ENCODE peak calls at places on chromosomes 1 and 21, in six cellular contexts. L is tibial nerve, A is AG04449, S is fibroblast of pulmonary artery, G is PC-3, H is heart right ventricle. K is an unnamed sample.

GRCh38 chr1:41540886-41541591 is 56.6 kb upstream of the EDN2 start:
- DNase-seq in L (no peak), A (no peak), S (peak), G (no peak), H (no peak), K (no peak)

GRCh38 chr1:11207898-11208611 is 18.9 kb downstream of the ANGPTL7 start:
- DNase-seq in L (peak), A (no peak), S (peak), G (no peak), H (no peak), K (no peak)

GRCh38 chr21:31555741-31556191 is 103.7 kb upstream of the SOD1 start:
- DNase-seq in L (no peak), A (no peak), S (no peak), G (no peak), H (no peak), K (no peak)

GRCh38 chr1:10210841-10211804 is 753 bp downstream of the KIF1B start:
- DNase-seq in L (peak), A (peak), S (peak), G (peak), H (peak), K (peak)

GRCh38 chr1:29668761-29669487 is 432.6 kb downstream of the PTPRU start:
- DNase-seq in L (no peak), A (no peak), S (no peak), G (no peak), H (no peak), K (no peak)

GRCh38 chr1:207007352-207008033 is 25.1 kb downstream of the C1orf116 start:
- DNase-seq in L (peak), A (peak), S (peak), G (peak), H (no peak), K (peak)

GRCh38 chr1:32536117-32536516 is 3.1 kb upstream of the ZBTB8A start:
- DNase-seq in L (no peak), A (no peak), S (no peak), G (no peak), H (no peak), K (no peak)

GRCh38 chr1:177650947-177651346 is 318.9 kb downstream of the SEC16B start:
- DNase-seq in L (no peak), A (no peak), S (no peak), G (no peak), H (no peak), K (no peak)

GRCh38 chr1:181324797-181325616 is 158.3 kb upstream of the CACNA1E start:
- DNase-seq in L (no peak), A (no peak), S (no peak), G (peak), H (no peak), K (no peak)

GRCh38 chr1:218467101-218467728 is 122.1 kb downstream of the TGFB2 start:
- DNase-seq in L (no peak), A (peak), S (no peak), G (no peak), H (no peak), K (peak)

GRCh38 chr1:183278736-183279591 is 92.9 kb downstream of the LAMC2 start:
- DNase-seq in L (no peak), A (no peak), S (peak), G (peak), H (no peak), K (peak)

GRCh38 chr1:98817830-98818229 is 156.3 kb downstream of the SNX7 start:
- DNase-seq in L (no peak), A (no peak), S (no peak), G (no peak), H (no peak), K (no peak)

GRCh38 chr21:36803801-36804452 is 105.0 kb downstream of the SIM2 start:
- DNase-seq in L (no peak), A (no peak), S (no peak), G (no peak), H (no peak), K (no peak)

GRCh38 chr1:59020151-59020997 is 236.5 kb upstream of the JUN start:
- DNase-seq in L (peak), A (no peak), S (peak), G (peak), H (peak), K (no peak)

GRCh38 chr1:229629251-229629650 is 3.2 kb downstream of the URB2 start:
- DNase-seq in L (no peak), A (peak), S (peak), G (peak), H (no peak), K (no peak)

GRCh38 chr1:103948526-103948925 is 198.8 kb downstream of the AMY1C start:
- DNase-seq in L (no peak), A (no peak), S (peak), G (peak), H (no peak), K (no peak)

GRCh38 chr1:18922319-18922726 is 20.0 kb upstream of the ALDH4A1 start:
- DNase-seq in L (peak), A (no peak), S (peak), G (peak), H (peak), K (peak)

GRCh38 chr1:230370109-230370508 is 56.0 kb downstream of the PGBD5 start:
- DNase-seq in L (no peak), A (no peak), S (no peak), G (no peak), H (no peak), K (no peak)

GRCh38 chr1:183069562-183070216 is 46.5 kb downstream of the LAMC1 start:
- DNase-seq in L (no peak), A (no peak), S (no peak), G (peak), H (no peak), K (no peak)

GRCh38 chr1:110118636-110119396 is 6.6 kb downstream of the UBL4B start:
- DNase-seq in L (no peak), A (no peak), S (no peak), G (peak), H (no peak), K (no peak)

GRCh38 chr1:146034976-146035469 is 13.5 kb upstream of the HJV start:
- DNase-seq in L (no peak), A (no peak), S (peak), G (peak), H (no peak), K (no peak)

GRCh38 chr1:221741364-221741970 is 422 bp downstream of the DUSP10 start:
- DNase-seq in L (peak), A (no peak), S (no peak), G (peak), H (peak), K (no peak)

GRCh38 chr1:154198756-154199562 is 7.1 kb upstream of the TPM3 start:
- DNase-seq in L (peak), A (no peak), S (peak), G (peak), H (peak), K (no peak)
- TF ChIP-seq CTCF in L (peak), A (peak), S (peak), G (peak), H (peak), K (peak)

DNA sequence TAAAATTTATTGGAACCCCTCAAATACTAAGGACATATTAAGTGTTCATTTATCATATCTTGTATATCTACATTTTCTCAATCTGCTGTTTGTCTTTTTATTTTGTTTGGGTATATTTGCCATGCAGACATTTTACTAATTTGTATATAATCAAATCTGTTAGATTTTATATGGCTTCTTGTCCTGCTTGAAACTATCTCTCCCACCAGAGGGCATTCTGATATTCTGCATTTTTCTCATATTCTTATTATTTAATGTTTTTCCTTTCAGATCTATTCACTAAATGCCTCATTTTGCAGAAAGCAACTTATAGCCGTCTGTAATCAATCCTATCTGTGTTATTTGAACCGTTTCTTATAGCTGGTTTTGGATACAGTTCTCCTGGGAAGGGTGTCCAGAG is 745.5 kb downstream of the LRRIQ3 start:
- DNase-seq in L (no peak), A (no peak), S (no peak), G (peak), H (no peak), K (no peak)
- H3K4me3 ChIP-seq in L (no peak), A (no peak), S (no peak), G (no peak), H (no peak), K (no peak)

GRCh38 chr1:161388639-161389038 is 21.0 kb upstream of the CFAP126 start:
- DNase-seq in L (no peak), A (no peak), S (no peak), G (no peak), H (no peak), K (no peak)
- TF ChIP-seq CTCF in L (no peak), A (no peak), S (no peak), G (no peak), H (no peak), K (no peak)

GRCh38 chr1:217136895-217137205 is 413.6 kb upstream of the ESRRG start:
- DNase-seq in L (no peak), A (no peak), S (no peak), G (no peak), H (no peak), K (no peak)
- H3K4me3 ChIP-seq in L (no peak), A (no peak), S (no peak), G (no peak), H (peak), K (no peak)

GRCh38 chr1:111484391-111484790 is 10.6 kb downstream of the C1orf162 start:
- DNase-seq in L (no peak), A (no peak), S (no peak), G (no peak), H (no peak), K (no peak)

GRCh38 chr1:111476761-111477309 is 3.1 kb downstream of the C1orf162 start:
- DNase-seq in L (no peak), A (no peak), S (no peak), G (no peak), H (no peak), K (no peak)

GRCh38 chr1:111483166-111483565 is 9.4 kb downstream of the C1orf162 start:
- DNase-seq in L (no peak), A (no peak), S (peak), G (peak), H (no peak), K (no peak)

GRCh38 chr1:111480682-111481081 is 6.9 kb downstream of the C1orf162 start:
- DNase-seq in L (no peak), A (no peak), S (no peak), G (no peak), H (no peak), K (no peak)

DNA sequence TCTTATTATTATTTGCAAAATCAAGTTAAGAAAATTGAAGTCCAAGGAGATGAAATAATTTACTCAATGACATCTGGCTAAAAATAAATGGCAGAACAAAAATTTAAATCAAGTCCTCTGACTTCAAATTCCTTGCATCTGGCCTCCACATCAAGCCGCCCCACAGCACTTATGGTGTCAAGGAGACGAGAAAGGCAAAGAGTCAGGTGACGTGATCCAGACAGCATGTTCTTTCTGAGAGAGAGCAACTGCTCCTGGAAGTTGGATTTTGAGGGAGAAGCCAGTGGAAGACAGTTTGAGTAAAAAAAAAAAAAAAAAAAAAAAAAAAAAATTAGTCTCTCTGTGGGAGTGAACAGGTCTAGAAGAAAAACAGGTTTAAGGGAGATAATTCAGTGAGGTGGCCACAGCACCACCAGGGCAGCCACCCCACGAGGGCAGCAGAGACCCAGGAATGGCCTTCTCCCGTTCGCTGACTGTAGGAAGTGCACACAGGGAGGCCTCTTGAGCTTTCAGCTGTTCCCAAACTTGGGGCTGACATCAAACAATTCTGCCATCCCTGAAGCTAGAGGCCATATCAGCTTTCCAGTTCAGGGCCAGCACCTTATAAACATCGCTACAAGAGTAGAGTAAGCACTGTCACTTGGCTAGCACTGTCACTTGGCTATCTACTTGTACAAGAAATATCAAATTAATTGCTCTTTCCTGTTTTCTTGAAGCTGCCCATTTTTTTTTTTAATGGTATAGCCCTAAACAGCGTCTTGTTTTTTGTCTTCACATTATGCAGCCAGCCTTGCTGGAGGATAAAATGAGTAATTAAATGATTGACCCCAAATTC is 7.8 kb downstream of the C1orf162 start:
- DNase-seq in L (peak), A (peak), S (peak), G (peak), H (peak), K (no peak)
- TF ChIP-seq CTCF in L (peak), A (peak), S (peak), G (peak), H (peak), K (peak)

GRCh38 chr21:34971656-34972055 is 77.4 kb downstream of the RUNX1 start:
- DNase-seq in L (no peak), A (no peak), S (no peak), G (no peak), H (no peak), K (no peak)

GRCh38 chr21:34970126-34970525 is 79.0 kb downstream of the RUNX1 start:
- DNase-seq in L (no peak), A (no peak), S (no peak), G (no peak), H (no peak), K (no peak)

GRCh38 chr21:34970566-34970965 is 78.5 kb downstream of the RUNX1 start:
- DNase-seq in L (no peak), A (no peak), S (no peak), G (no peak), H (no peak), K (no peak)

GRCh38 chr21:34974162-34974981 is 74.7 kb downstream of the RUNX1 start:
- DNase-seq in L (no peak), A (no peak), S (no peak), G (no peak), H (no peak), K (no peak)

DNA sequence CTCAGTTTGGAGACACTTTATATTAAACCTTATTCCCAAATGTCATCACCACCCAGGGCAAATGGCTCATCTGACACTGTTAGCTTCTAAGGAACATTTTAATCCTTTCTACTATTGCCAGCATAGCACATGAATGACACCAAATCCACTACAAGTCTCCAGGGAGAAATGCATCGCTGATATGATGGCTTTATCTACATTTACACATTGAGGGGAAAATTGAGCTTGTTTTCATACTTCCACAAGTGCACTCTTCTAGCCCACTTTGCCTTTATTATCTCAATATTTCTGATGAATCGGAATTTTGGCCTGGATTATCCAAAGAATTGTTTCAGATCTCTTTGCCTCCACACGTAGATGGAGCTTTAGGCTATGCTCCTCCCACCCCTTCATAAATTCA is 75.4 kb downstream of the RUNX1 start:
- DNase-seq in L (no peak), A (no peak), S (no peak), G (no peak), H (no peak), K (no peak)
- H3K4me3 ChIP-seq in L (no peak), A (no peak), S (no peak), G (no peak), H (no peak), K (no peak)

GRCh38 chr1:8325771-8326170 is 7.9 kb downstream of the SLC45A1 start:
- DNase-seq in L (no peak), A (no peak), S (no peak), G (no peak), H (no peak), K (no peak)
- TF ChIP-seq CTCF in L (no peak), A (no peak), S (no peak), G (no peak), H (no peak), K (no peak)